ENCODE peak calls at places on chromosomes 7 and 10, in seven cellular contexts. J, G, F, K, Q, P and R are unnamed samples.

GRCh38 chr10:3542185-3542611 is 242.8 kb downstream of the KLF6 start:
- DNase-seq in J (no peak), G (no peak), F (no peak), K (no peak), Q (peak; percentile 65), P (no peak), R (no peak)

GRCh38 chr7:31883761-31884164 is 186.4 kb downstream of the PDE1C start:
- DNase-seq in J (no peak), G (no peak), F (no peak), K (no peak), Q (peak; percentile 91), P (no peak), R (no peak)

GRCh38 chr10:114027951-114028350 is 15.7 kb upstream of the ADRB1 start:
- DNase-seq in J (no peak), G (no peak), F (no peak), K (no peak), Q (no peak), P (no peak), R (no peak)

GRCh38 chr10:22606164-22606614 is 108.2 kb downstream of the PIP4K2A start:
- DNase-seq in J (no peak), G (peak; percentile 56), F (no peak), K (no peak), Q (no peak), P (peak; percentile 63), R (peak; percentile 52)

GRCh38 chr7:94909023-94909466 is 1.7 kb downstream of the PPP1R9A start:
- DNase-seq in J (no peak), G (no peak), F (no peak), K (no peak), Q (no peak), P (no peak), R (no peak)

GRCh38 chr7:95335093-95335492 is 10.8 kb upstream of the PON1 start:
- DNase-seq in J (no peak), G (no peak), F (no peak), K (no peak), Q (peak; percentile 76), P (no peak), R (no peak)

GRCh38 chr10:7956508-7956907 is 98.0 kb upstream of the GATA3 start:
- DNase-seq in J (no peak), G (no peak), F (no peak), K (no peak), Q (peak; percentile 57), P (no peak), R (no peak)

GRCh38 chr7:157016352-157017041 is 6.0 kb upstream of the MNX1 start:
- DNase-seq in J (no peak), G (no peak), F (peak; percentile 40), K (no peak), Q (no peak), P (no peak), R (no peak)

GRCh38 chr10:28738200-28738599 is 60.9 kb downstream of the BAMBI start:
- DNase-seq in J (no peak), G (no peak), F (no peak), K (no peak), Q (no peak), P (no peak), R (no peak)

GRCh38 chr10:30422296-30422695 is 11.7 kb upstream of the MAP3K8 start:
- DNase-seq in J (no peak), G (no peak), F (no peak), K (no peak), Q (no peak), P (no peak), R (no peak)

GRCh38 chr10:5559642-5560141 is 34.9 kb downstream of the CALML3 start:
- DNase-seq in J (no peak), G (no peak), F (no peak), K (no peak), Q (no peak), P (no peak), R (no peak)

GRCh38 chr10:6185039-6185716 is 17.6 kb upstream of the PFKFB3 start:
- DNase-seq in J (no peak), G (no peak), F (peak; percentile 81), K (no peak), Q (no peak), P (no peak), R (no peak)

GRCh38 chr7:3437467-3437866 is 136.4 kb downstream of the SDK1 start:
- DNase-seq in J (no peak), G (no peak), F (no peak), K (no peak), Q (no peak), P (no peak), R (no peak)

GRCh38 chr7:129343099-129343700 is 91.0 kb upstream of the STRIP2 start:
- DNase-seq in J (no peak), G (no peak), F (peak; percentile 13), K (no peak), Q (peak; percentile 36), P (no peak), R (peak; percentile 73)

GRCh38 chr10:122181055-122181732 is 89.9 kb upstream of the BTBD16 start:
- DNase-seq in J (no peak), G (no peak), F (no peak), K (no peak), Q (peak; percentile 12), P (no peak), R (no peak)

DNA sequence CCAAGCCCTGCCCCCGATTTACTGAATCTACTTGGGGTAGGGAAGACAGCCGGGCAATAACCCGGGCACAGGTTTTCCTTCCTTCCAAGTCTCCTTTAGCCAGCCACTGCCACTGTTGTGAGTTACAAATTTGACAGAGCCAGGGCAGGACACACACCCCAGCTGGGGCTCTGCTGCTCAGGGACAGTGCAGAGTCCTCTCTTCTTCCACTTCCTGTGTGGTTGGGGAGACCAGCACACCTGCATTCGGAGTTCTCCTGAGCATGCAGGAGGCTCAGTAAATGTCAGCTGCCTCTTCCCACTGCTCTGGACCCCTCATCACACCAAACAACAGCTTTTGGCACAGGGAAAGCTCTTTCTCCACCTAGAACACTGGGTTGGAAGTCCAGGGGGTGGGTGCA is 21.3 kb downstream of the CHST15 start:
- DNase-seq in J (no peak), G (no peak), F (no peak), K (no peak), Q (no peak), P (no peak), R (no peak)
- H3K4me3 ChIP-seq in J (no peak overlapping the region), G (no peak overlapping the region), F (no peak overlapping the region), K (no peak overlapping the region), Q (no peak overlapping the region), P (no peak overlapping the region), R (no peak overlapping the region)

GRCh38 chr10:38050212-38050611 is 39.7 kb downstream of the ZNF33A start:
- DNase-seq in J (no peak), G (no peak), F (no peak), K (no peak), Q (no peak), P (no peak), R (no peak)

DNA sequence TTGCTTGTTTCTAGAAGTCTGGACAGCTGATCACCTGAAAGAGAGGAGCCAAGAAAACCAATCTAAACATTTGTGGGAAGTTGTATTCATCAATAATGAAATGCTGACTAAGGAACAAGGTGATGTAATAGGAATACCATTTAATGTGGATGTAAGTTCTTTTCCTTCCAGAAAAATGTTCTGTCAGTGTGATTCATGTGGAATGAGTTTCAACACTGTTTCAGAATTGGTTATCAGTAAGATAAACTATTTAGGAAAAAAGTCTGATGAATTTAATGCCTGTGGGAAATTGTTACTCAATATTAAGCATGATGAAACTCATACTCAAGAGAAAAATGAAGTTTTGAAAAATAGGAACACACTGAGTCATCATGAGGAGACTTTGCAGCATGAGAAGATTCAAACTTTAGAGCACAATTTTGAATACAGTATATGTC is 39.8 kb upstream of the ZNF37A start:
- DNase-seq in J (no peak), G (no peak), F (no peak), K (no peak), Q (peak; percentile 82), P (no peak), R (no peak)
- H3K9me3 ChIP-seq in J (peaks cover 4% of the 10 kb centered on the region), G (no peaks in the 10 kb centered on the region), F (peaks cover 63% of the 10 kb centered on the region), K (peaks cover 68% of the 10 kb centered on the region), Q (peaks cover 41% of the 10 kb centered on the region), P (peaks cover 64% of the 10 kb centered on the region), R (no peaks in the 10 kb centered on the region)

GRCh38 chr10:68655620-68656126 is 65.4 kb upstream of the CCAR1 start:
- DNase-seq in J (no peak), G (no peak), F (no peak), K (no peak), Q (no peak), P (no peak), R (no peak)
- H3K4me3 ChIP-seq in J (no peak overlapping the region), G (no peak overlapping the region), F (no peak overlapping the region), K (no peak overlapping the region), Q (no peak overlapping the region), P (no peak overlapping the region), R (no peak overlapping the region)

DNA sequence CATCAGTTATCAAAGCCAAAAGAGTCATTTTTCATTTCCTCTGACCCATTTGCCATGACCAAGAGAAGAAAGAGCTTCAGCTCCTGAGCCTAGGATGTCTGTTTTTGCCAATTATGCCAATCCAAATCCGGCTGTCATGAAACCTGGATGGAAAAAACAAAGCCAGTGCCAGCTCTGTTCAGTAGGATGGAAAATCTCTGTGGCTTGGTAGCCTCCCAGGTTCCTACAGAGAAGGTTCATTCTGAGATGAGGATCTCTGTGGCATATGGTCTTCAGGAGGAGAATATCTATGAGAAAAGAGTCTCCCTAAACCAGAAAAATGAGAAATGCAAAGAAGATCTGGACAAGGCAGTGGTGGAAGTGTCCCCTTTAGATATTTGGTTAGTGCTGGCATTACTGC is 475.4 kb downstream of the CNTNAP2 start:
- DNase-seq in J (no peak), G (no peak), F (no peak), K (no peak), Q (no peak), P (no peak), R (no peak)
- H3K9me3 ChIP-seq in J (no peaks in the 10 kb centered on the region), G (no peaks in the 10 kb centered on the region), F (no peaks in the 10 kb centered on the region), K (no peaks in the 10 kb centered on the region), Q (peaks cover 9% of the 10 kb centered on the region), P (no peaks in the 10 kb centered on the region), R (no peaks in the 10 kb centered on the region)

DNA sequence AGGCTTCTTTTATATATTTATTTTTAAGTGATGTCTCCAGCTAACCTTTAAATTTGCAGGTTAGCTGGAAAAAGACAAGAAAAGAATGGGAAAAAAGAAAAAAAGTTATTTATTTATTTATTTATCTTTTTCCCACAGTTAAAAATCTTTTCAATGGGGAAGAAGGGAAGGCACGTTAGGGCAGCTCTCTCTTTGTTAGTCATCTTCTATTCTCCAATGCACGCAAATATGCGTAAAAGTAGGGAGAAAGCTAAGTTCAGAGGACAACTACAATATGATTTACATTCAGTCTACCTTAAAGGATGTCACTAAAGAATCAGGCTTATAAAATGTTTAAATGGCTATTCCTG is 276 bp upstream of the GPR85 start:
- DNase-seq in J (no peak), G (no peak), F (no peak), K (no peak), Q (no peak), P (no peak), R (no peak)
- H3K4me3 ChIP-seq in J (peak overlapping the region; percentile 71), G (peak overlapping the region; percentile 50), F (peak overlapping the region; percentile 58), K (peak overlapping the region; percentile 53), Q (peak overlapping the region; percentile 70), P (peak overlapping the region; percentile 55), R (no peak overlapping the region)

GRCh38 chr7:57205000-57205399 is 72.8 kb upstream of the ZNF479 start:
- DNase-seq in J (no peak), G (no peak), F (no peak), K (no peak), Q (no peak), P (peak; percentile 14), R (no peak)
- H3K9me3 ChIP-seq in J (no peaks in the 10 kb centered on the region), G (no peaks in the 10 kb centered on the region), F (peaks cover 8% of the 10 kb centered on the region), K (peaks cover 14% of the 10 kb centered on the region), Q (peaks cover 54% of the 10 kb centered on the region), P (peaks cover 20% of the 10 kb centered on the region), R (peaks cover 9% of the 10 kb centered on the region)